ENCODE peak calls at places on chromosome 11, in ten cellular contexts. Y is IMR-90; B is NCI-H187; X is MG63; Z is NB4; D is CD8-positive, alpha-beta memory T cell; J is H7; O is HCT116; C is activated CD4-positive, alpha-beta T cell treated with anti-CD3 and anti-CD28 coated beads, Interleukin-2, amount 10 ng/mL, durations not matched to agents 24 days and 14 days; G is GM12865. P is an unnamed sample.

GRCh38 chr11:57131080-57131790 is 50.5 kb upstream of the LRRC55 start:
- DNase-seq in Y (peak; percentile 13), B (no peak), X (peak; percentile 9), Z (peak; percentile 15), D (no peak), J (peak; percentile 47), O (no peak), C (no peak), G (peak; percentile 8), P (peak; percentile 50)

GRCh38 chr11:95933594-95933993 is 9.7 kb upstream of the MTMR2 start:
- DNase-seq in Y (no peak), B (no peak), X (no peak), Z (no peak), D (no peak), J (no peak), O (no peak), C (no peak), G (no peak), P (no peak)

GRCh38 chr11:65617136-65617850 is 1.7 kb downstream of the PCNX3 start:
- DNase-seq in Y (no peak), B (no peak), X (no peak), Z (no peak), D (no peak), J (no peak), O (no peak), C (no peak), G (no peak), P (no peak)

GRCh38 chr11:74703211-74703610 is 28.0 kb downstream of the CHRDL2 start:
- DNase-seq in Y (no peak), B (no peak), X (no peak), Z (no peak), D (no peak), J (no peak), O (no peak), C (no peak), G (no peak), P (no peak)

GRCh38 chr11:44190883-44191230 is 95.4 kb downstream of the EXT2 start:
- DNase-seq in Y (peak; percentile 38), B (no peak), X (no peak), Z (no peak), D (no peak), J (peak; percentile 32), O (no peak), C (no peak), G (no peak), P (no peak)

GRCh38 chr11:34242037-34242625 is 115.7 kb downstream of the ABTB2 start:
- DNase-seq in Y (peak; percentile 42), B (no peak), X (no peak), Z (no peak), D (no peak), J (no peak), O (no peak), C (no peak), G (peak; percentile 49), P (no peak)

GRCh38 chr11:114259124-114259526 is 37.1 kb upstream of the NNMT start:
- DNase-seq in Y (no peak), B (no peak), X (no peak), Z (no peak), D (no peak), J (peak; percentile 24), O (no peak), C (no peak), G (no peak), P (no peak)

GRCh38 chr11:33735166-33735425 is 1.1 kb downstream of the CD59 start:
- DNase-seq in Y (no peak), B (no peak), X (no peak), Z (no peak), D (no peak), J (no peak), O (no peak), C (no peak), G (no peak), P (no peak)

GRCh38 chr11:95577716-95578460 is 211.7 kb downstream of the FAM76B start:
- DNase-seq in Y (peak; percentile 83), B (no peak), X (peak; percentile 33), Z (peak; percentile 34), D (no peak), J (no peak), O (no peak), C (no peak), G (peak; percentile 39), P (no peak)

GRCh38 chr11:92841719-92842118 is 127.7 kb upstream of the MTNR1B start:
- DNase-seq in Y (peak; percentile 6), B (no peak), X (no peak), Z (no peak), D (no peak), J (no peak), O (no peak), C (no peak), G (no peak), P (no peak)

GRCh38 chr11:63942803-63943202 is 4.0 kb downstream of the NAA40 start:
- DNase-seq in Y (no peak), B (no peak), X (no peak), Z (no peak), D (no peak), J (no peak), O (no peak), C (no peak), G (no peak), P (no peak)

GRCh38 chr11:68386331-68386978 is 74.1 kb downstream of the LRP5 start:
- DNase-seq in Y (no peak), B (no peak), X (no peak), Z (peak; percentile 31), D (no peak), J (no peak), O (peak; percentile 13), C (no peak), G (no peak), P (no peak)

GRCh38 chr11:2188745-2189144 is 17.1 kb upstream of the TH start:
- DNase-seq in Y (no peak), B (no peak), X (no peak), Z (no peak), D (no peak), J (no peak), O (no peak), C (no peak), G (no peak), P (peak; percentile 25)

GRCh38 chr11:72758304-72758689 is 6.1 kb upstream of the ARAP1 start:
- DNase-seq in Y (peak; percentile 84), B (no peak), X (no peak), Z (peak; percentile 55), D (no peak), J (no peak), O (no peak), C (no peak), G (no peak), P (no peak)